ENCODE peak calls at places on chromosomes 6 and 20, in ten cellular contexts. P is ovary, I is thyroid gland, C is HCT116, T is IMR-90, D is breast epithelium, V is right lobe of liver, Z is heart left ventricle, R is body of pancreas, F is upper lobe of left lung. E is an unnamed sample. For H3K4me1, the result is how much of the 10 kb centered on the place peaks cover.

GRCh38 chr6:85401186-85402062 is 48.5 kb upstream of the NT5E start:
- DNase-seq in P (no peak), I (peak), C (no peak), T (no peak), D (no peak), V (no peak), Z (no peak), R (no peak), F (no peak), E (no peak)

GRCh38 chr6:19024737-19025136 is 637.6 kb downstream of the RNF144B start:
- DNase-seq in P (no peak), I (peak), C (peak), T (peak), D (no peak), V (no peak), Z (no peak), R (peak), F (no peak), E (no peak)

GRCh38 chr6:15879372-15880261 is 216.8 kb upstream of the DTNBP1 start:
- DNase-seq in P (peak), I (peak), C (no peak), T (peak), D (no peak), V (no peak), Z (peak), R (peak), F (peak), E (peak)

GRCh38 chr6:158321960-158322359 is 9.7 kb downstream of the TULP4 start:
- DNase-seq in P (no peak), I (no peak), C (no peak), T (peak), D (no peak), V (no peak), Z (no peak), R (no peak), F (no peak), E (no peak)

GRCh38 chr20:43949741-43950618 is 35.3 kb downstream of the TOX2 start:
- DNase-seq in P (no peak), I (peak), C (no peak), T (no peak), D (no peak), V (no peak), Z (peak), R (peak), F (peak), E (peak)

GRCh38 chr6:108518714-108519576 is 41.8 kb upstream of the FOXO3 start:
- DNase-seq in P (no peak), I (no peak), C (peak), T (peak), D (no peak), V (no peak), Z (no peak), R (peak), F (no peak), E (no peak)

GRCh38 chr6:141107562-141108160 is 1025.1 kb upstream of the GJE1 start:
- DNase-seq in P (no peak), I (no peak), C (peak), T (peak), D (no peak), V (no peak), Z (no peak), R (no peak), F (no peak), E (no peak)

GRCh38 chr6:8821921-8822512 is 386.7 kb upstream of the SLC35B3 start:
- DNase-seq in P (no peak), I (no peak), C (no peak), T (no peak), D (no peak), V (no peak), Z (no peak), R (no peak), F (no peak), E (no peak)

GRCh38 chr6:20178327-20178726 is 33.9 kb downstream of the MBOAT1 start:
- DNase-seq in P (no peak), I (no peak), C (no peak), T (no peak), D (no peak), V (no peak), Z (no peak), R (no peak), F (no peak), E (no peak)

GRCh38 chr6:10414766-10415592 is at the start of gene TFAP2A:
- DNase-seq in P (no peak), I (no peak), C (no peak), T (peak), D (peak), V (no peak), Z (no peak), R (no peak), F (no peak), E (no peak)

GRCh38 chr6:155126727-155127439 is 131.8 kb downstream of the TIAM2 start:
- DNase-seq in P (no peak), I (peak), C (peak), T (peak), D (no peak), V (no peak), Z (no peak), R (no peak), F (no peak), E (no peak)

DNA sequence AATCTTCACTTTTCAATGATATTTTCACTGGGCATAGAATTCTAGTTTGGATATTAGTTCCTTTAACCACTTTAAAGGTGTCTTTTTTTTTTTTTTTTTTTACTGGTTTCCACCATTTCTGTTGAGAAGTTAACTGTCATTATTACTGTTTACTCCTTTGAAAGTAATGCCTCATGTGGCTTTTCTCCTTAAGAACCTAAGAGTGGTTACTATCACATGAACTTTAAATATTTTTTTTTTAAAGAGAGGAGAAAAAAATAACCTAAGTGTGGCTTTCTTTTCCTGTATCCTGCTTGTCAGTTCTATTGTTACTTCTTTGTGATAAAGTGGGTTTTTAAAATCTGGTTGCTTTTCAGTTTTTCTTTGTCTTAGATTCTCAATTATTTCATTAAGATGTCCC is 229.5 kb downstream of the CDH26 start:
- DNase-seq in P (no peak), I (no peak), C (no peak), T (no peak), D (no peak), V (no peak), Z (no peak), R (no peak), F (no peak), E (no peak)
- H3K4me1 ChIP-seq in P (under half), I (under half), C (under half), T (under half), D (under half), V (under half), Z (under half), R (under half), F (under half), E (under half)

GRCh38 chr20:60252866-60253265 is 294.6 kb downstream of the CDH26 start:
- DNase-seq in P (no peak), I (no peak), C (no peak), T (no peak), D (no peak), V (no peak), Z (no peak), R (no peak), F (no peak), E (no peak)

GRCh38 chr20:60249436-60249835 is 291.2 kb downstream of the CDH26 start:
- DNase-seq in P (no peak), I (no peak), C (no peak), T (peak), D (no peak), V (no peak), Z (no peak), R (no peak), F (no peak), E (no peak)

GRCh38 chr20:60253471-60253870 is 295.2 kb downstream of the CDH26 start:
- DNase-seq in P (no peak), I (no peak), C (no peak), T (no peak), D (no peak), V (no peak), Z (no peak), R (no peak), F (peak), E (no peak)

GRCh38 chr20:60246751-60247150 is 288.5 kb downstream of the CDH26 start:
- DNase-seq in P (no peak), I (no peak), C (no peak), T (no peak), D (no peak), V (no peak), Z (no peak), R (no peak), F (no peak), E (no peak)

DNA sequence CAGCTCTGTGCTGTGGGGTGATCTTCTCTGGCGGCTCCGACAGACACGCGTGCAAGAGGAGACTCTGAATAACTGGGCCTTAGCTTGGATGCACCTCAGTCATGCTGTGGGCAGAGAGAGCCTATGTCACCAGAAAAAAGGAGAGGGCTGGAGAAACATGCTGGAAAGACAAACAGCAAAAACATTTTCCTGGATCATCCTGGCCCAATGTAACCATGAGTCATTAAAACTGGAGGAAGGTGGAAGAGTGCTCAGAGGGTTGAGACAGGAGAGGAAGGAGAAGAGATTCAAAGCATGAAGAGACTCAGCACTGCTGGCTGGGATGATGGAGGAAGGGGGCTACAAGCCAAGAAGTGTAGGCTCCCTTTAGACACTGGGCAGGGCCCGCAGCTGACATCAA is 292.0 kb downstream of the CDH26 start:
- DNase-seq in P (no peak), I (no peak), C (no peak), T (peak), D (no peak), V (no peak), Z (no peak), R (no peak), F (no peak), E (no peak)
- H3K27ac ChIP-seq in P (no peak), I (no peak), C (no peak), T (no peak), D (no peak), V (no peak), Z (no peak), R (no peak), F (no peak), E (no peak)

DNA sequence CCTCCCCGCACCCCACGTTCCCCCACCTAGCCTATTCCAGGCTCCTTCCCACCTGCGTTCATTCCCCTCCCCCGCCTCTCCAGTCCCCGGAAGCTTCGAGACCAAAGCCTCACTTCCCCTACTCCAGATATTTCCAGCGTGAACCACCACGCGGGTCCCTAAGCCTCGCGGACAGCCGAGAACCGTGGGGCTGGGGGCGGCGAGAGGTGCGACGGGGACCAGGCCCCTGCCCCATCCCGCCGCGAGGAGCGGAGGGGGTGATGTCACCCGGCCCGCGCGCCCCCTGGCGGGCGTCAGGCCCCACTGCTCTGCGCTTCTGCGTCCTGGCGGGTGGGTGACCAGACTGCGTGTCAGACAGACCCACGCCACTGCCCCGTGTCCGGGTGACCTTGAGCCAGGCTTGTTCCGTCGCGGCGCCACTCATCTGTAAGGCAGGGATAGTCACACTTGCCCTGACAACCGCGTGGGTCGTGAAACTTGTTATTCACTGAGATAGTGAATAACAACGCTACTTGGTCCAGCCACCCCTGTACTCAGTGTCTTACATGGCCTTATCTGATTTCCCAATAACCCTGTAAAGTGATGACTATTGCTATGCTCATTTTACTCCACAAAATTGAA is 9.0 kb upstream of the HSP90AB1 start:
- DNase-seq in P (peak), I (peak), C (no peak), T (peak), D (peak), V (peak), Z (peak), R (peak), F (peak), E (peak)
- TF ChIP-seq POLR2A in P (peak), I (peak), C (no peak), T (no peak), D (peak), V (no peak), Z (peak), R (peak), F (no peak), E (peak)

GRCh38 chr20:51700809-51701285 is 67.3 kb downstream of the ATP9A start:
- DNase-seq in P (no peak), I (peak), C (peak), T (peak), D (no peak), V (no peak), Z (no peak), R (peak), F (no peak), E (no peak)

GRCh38 chr20:51696304-51697118 is 71.7 kb downstream of the ATP9A start:
- DNase-seq in P (peak), I (peak), C (no peak), T (no peak), D (no peak), V (no peak), Z (no peak), R (no peak), F (no peak), E (no peak)

GRCh38 chr20:51695574-51696303 is 72.5 kb downstream of the ATP9A start:
- DNase-seq in P (no peak), I (no peak), C (no peak), T (peak), D (no peak), V (no peak), Z (no peak), R (no peak), F (no peak), E (no peak)

GRCh38 chr20:51698252-51698651 is 69.9 kb downstream of the ATP9A start:
- DNase-seq in P (no peak), I (no peak), C (no peak), T (no peak), D (no peak), V (no peak), Z (no peak), R (no peak), F (no peak), E (no peak)

GRCh38 chr20:51697119-51697826 is 70.9 kb downstream of the ATP9A start:
- DNase-seq in P (no peak), I (no peak), C (no peak), T (peak), D (no peak), V (no peak), Z (no peak), R (no peak), F (no peak), E (no peak)
- H3K4me1 ChIP-seq in P (under half), I (under half), C (under half), T (under half), D (under half), V (under half), Z (under half), R (under half), F (under half), E (under half)

GRCh38 chr20:2400290-2400689 is 19.6 kb downstream of the TGM6 start:
- DNase-seq in P (no peak), I (no peak), C (no peak), T (no peak), D (no peak), V (no peak), Z (no peak), R (no peak), F (no peak), E (no peak)

GRCh38 chr20:2402271-2402980 is 21.7 kb downstream of the TGM6 start:
- DNase-seq in P (no peak), I (no peak), C (peak), T (peak), D (no peak), V (no peak), Z (no peak), R (no peak), F (no peak), E (no peak)

GRCh38 chr20:2403291-2404052 is 22.8 kb downstream of the TGM6 start:
- DNase-seq in P (no peak), I (no peak), C (no peak), T (no peak), D (no peak), V (no peak), Z (no peak), R (no peak), F (peak), E (no peak)

GRCh38 chr20:2399390-2399789 is 18.7 kb downstream of the TGM6 start:
- DNase-seq in P (no peak), I (no peak), C (no peak), T (no peak), D (no peak), V (no peak), Z (no peak), R (no peak), F (peak), E (no peak)

DNA sequence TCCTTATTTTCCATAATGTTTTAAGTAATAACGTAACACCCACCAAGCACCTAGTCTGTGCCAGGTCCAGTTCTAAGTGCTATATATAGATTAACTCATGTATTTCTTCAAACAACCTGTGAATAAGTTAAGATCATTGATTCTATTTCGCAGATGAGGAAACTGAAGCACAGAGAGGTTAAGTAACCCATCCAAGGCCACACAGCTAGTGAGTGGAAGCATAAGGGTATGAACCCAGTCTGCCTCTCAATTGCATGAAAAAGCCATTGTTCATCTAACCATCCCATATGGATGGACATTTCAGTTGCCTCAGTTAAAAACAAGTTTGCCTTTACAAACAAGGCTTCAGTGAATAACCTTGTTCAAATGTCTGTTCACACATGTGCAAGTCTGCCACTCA is 20.8 kb downstream of the TGM6 start:
- DNase-seq in P (no peak), I (no peak), C (no peak), T (no peak), D (no peak), V (no peak), Z (no peak), R (no peak), F (no peak), E (no peak)
- H3K27ac ChIP-seq in P (no peak), I (no peak), C (no peak), T (no peak), D (no peak), V (no peak), Z (no peak), R (no peak), F (no peak), E (no peak)

GRCh38 chr6:24517659-24518538 is 23.1 kb downstream of the ALDH5A1 start:
- DNase-seq in P (no peak), I (no peak), C (no peak), T (no peak), D (no peak), V (no peak), Z (no peak), R (no peak), F (no peak), E (no peak)
- TF ChIP-seq POLR2A in P (no peak), I (no peak), C (no peak), T (no peak), D (no peak), V (no peak), Z (no peak), R (no peak), F (no peak), E (no peak)

GRCh38 chr6:137799950-137800568 is 67.0 kb upstream of the TNFAIP3 start:
- DNase-seq in P (peak), I (peak), C (peak), T (peak), D (no peak), V (peak), Z (peak), R (peak), F (no peak), E (no peak)
- H3K4me1 ChIP-seq in P (under half), I (under half), C (under half), T (under half), D (under half), V (under half), Z (under half), R (under half), F (under half), E (under half)